ENCODE peak calls at places on chromosomes 5 and 9, in four cellular contexts. One of them, this sample, is unnamed.

GRCh38 chr9:128685636-128686489 is 3.2 kb upstream of the SET start:
- DNase-seq in K562: no peak
- DNase-seq in H1: no peak
- DNase-seq in HepG2: no peak
- DNase-seq in this sample: no peak

GRCh38 chr5:83632874-83633273 is 87.8 kb downstream of the HAPLN1 start:
- DNase-seq in H1: no peak
- DNase-seq in K562: no peak
- DNase-seq in HepG2: no peak
- DNase-seq in this sample: peak; percentile 7

GRCh38 chr5:14036947-14037346 is 92.5 kb upstream of the DNAH5 start:
- DNase-seq in HepG2: no peak
- DNase-seq in H1: no peak
- DNase-seq in K562: no peak
- DNase-seq in this sample: peak; percentile 22

GRCh38 chr5:57066921-57067914 is 106.6 kb upstream of the GPBP1 start:
- DNase-seq in K562: peak; percentile 43
- DNase-seq in H1: no peak
- DNase-seq in HepG2: no peak
- DNase-seq in this sample: no peak

GRCh38 chr5:151758430-151759241 is at the start of gene ATOX1:
- DNase-seq in H1: peak; percentile 94
- DNase-seq in K562: peak; percentile 99
- DNase-seq in HepG2: peak; percentile 85
- DNase-seq in this sample: peak; percentile 87

GRCh38 chr9:129666575-129666974 is 1.1 kb downstream of the PRRX2 start:
- DNase-seq in H1: no peak
- DNase-seq in K562: no peak
- DNase-seq in HepG2: no peak
- DNase-seq in this sample: no peak

GRCh38 chr5:1564182-1564748 is 40.5 kb upstream of the LPCAT1 start:
- DNase-seq in K562: no peak
- DNase-seq in H1: no peak
- DNase-seq in HepG2: peak; percentile 84
- DNase-seq in this sample: no peak

GRCh38 chr5:55151923-55152842 is 7.8 kb upstream of the GPX8 start:
- DNase-seq in K562: no peak
- DNase-seq in H1: no peak
- DNase-seq in HepG2: no peak
- DNase-seq in this sample: no peak

GRCh38 chr9:134624827-134625181 is 16.8 kb upstream of the COL5A1 start:
- DNase-seq in H1: no peak
- DNase-seq in HepG2: no peak
- DNase-seq in K562: no peak
- DNase-seq in this sample: peak; percentile 72

GRCh38 chr5:141753971-141754713 is 72.1 kb upstream of the ARAP3 start:
- DNase-seq in HepG2: no peak
- DNase-seq in K562: peak; percentile 80
- DNase-seq in H1: peak; percentile 82
- DNase-seq in this sample: peak; percentile 41
- TF ChIP-seq RNF2 in HepG2: no peak
- TF ChIP-seq RNF2 in K562: no peak
- TF ChIP-seq RNF2 in H1: no peak
- TF ChIP-seq RNF2 in this sample: no peak

DNA sequence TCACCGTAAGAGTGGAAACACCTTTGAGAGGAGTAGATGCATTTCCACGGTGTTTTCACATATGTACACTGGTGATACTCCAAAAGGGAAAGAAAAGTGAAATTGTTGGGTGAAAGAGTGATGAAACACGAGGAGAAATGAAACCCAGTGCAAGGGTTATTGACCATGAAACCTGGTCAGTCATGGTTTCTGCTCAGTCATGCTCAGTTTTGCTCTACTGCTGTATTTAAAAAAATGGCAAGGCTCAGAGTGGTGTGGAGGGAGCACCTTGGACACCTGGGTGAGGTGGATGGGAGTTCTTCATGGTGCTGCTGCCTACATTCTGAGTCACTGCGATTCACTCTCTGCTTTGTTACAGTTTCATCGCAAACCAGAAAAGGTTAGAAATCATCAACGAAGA is 32.3 kb downstream of the NTRK2 start:
- DNase-seq in HepG2: no peak
- DNase-seq in H1: no peak
- DNase-seq in K562: no peak
- DNase-seq in this sample: no peak
- TF ChIP-seq HDAC2 in HepG2: no peak
- TF ChIP-seq HDAC2 in H1: no peak
- TF ChIP-seq HDAC2 in K562: no peak
- TF ChIP-seq HDAC2 in this sample: no peak

GRCh38 chr5:88287846-88288588 is 19.4 kb upstream of the TMEM161B start:
- DNase-seq in K562: no peak
- DNase-seq in H1: no peak
- DNase-seq in HepG2: no peak
- DNase-seq in this sample: no peak

GRCh38 chr5:88287302-88287701 is 18.7 kb upstream of the TMEM161B start:
- DNase-seq in HepG2: no peak
- DNase-seq in K562: no peak
- DNase-seq in H1: no peak
- DNase-seq in this sample: no peak

GRCh38 chr5:88279584-88279983 is 10.9 kb upstream of the TMEM161B start:
- DNase-seq in H1: no peak
- DNase-seq in K562: no peak
- DNase-seq in HepG2: no peak
- DNase-seq in this sample: no peak

GRCh38 chr5:88281322-88281721 is 12.7 kb upstream of the TMEM161B start:
- DNase-seq in HepG2: no peak
- DNase-seq in H1: no peak
- DNase-seq in K562: no peak
- DNase-seq in this sample: no peak

DNA sequence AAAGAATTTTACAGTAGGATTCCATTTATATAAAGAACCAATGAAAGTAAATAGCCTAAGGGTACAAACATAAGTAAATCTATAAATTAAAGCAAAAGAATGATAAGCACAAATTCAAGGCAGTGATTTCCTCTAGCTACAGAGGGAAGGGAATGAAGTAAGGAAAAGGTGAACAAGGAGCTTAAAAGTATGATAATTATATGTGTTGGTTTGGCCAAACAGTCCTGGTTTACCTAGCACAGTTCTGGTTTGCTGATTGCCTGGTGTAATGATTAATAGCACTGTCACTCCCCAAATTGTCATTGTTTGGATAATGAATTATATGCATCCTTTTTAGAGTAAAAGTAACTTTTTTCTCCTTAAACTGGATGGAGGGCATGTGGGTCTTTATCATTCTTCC is 15.0 kb upstream of the TMEM161B start:
- DNase-seq in HepG2: no peak
- DNase-seq in H1: no peak
- DNase-seq in K562: no peak
- DNase-seq in this sample: no peak
- TF ChIP-seq RNF2 in HepG2: no peak
- TF ChIP-seq RNF2 in H1: no peak
- TF ChIP-seq RNF2 in K562: no peak
- TF ChIP-seq RNF2 in this sample: no peak

DNA sequence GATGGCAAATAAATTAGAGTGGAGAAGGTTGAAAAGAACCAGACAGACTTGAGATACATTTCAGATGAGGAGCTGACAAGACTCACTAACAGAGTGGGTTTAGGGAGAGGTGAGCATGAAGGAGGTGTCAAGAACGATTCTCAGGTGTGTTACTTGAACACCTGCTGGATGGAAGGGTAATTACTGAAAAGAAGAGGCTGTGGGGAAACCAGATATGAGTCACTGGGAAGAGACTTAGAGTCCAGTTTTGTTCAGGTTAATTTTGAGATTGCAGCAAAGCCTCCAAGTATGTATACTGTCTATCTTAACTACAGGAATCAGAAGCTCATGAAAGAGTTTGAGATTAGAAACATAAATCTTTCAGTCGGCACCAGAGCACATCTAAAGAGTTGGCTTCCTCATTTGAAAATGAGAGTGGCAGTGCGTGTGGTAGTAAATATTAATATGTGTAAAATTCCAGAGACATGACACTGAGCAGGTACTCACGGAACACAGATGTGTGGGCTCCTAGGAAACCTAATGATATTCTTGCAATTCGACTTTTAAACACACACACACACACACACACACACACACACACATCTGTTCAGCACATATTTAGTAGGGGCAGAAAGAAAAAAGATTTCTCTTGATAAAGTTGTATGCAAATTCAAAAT is 197.1 kb downstream of the CDH18 start:
- DNase-seq in H1: no peak
- DNase-seq in HepG2: no peak
- DNase-seq in K562: no peak
- DNase-seq in this sample: no peak
- TF ChIP-seq HDAC2 in H1: no peak
- TF ChIP-seq HDAC2 in HepG2: no peak
- TF ChIP-seq HDAC2 in K562: no peak
- TF ChIP-seq HDAC2 in this sample: no peak

GRCh38 chr9:110911659-110912473 is 126.4 kb downstream of the LPAR1 start:
- DNase-seq in K562: no peak
- DNase-seq in H1: no peak
- DNase-seq in HepG2: no peak
- DNase-seq in this sample: peak; percentile 78

GRCh38 chr9:110912701-110913291 is 125.5 kb downstream of the LPAR1 start:
- DNase-seq in H1: no peak
- DNase-seq in K562: no peak
- DNase-seq in HepG2: no peak
- DNase-seq in this sample: no peak

GRCh38 chr9:110908894-110909293 is 129.4 kb downstream of the LPAR1 start:
- DNase-seq in H1: no peak
- DNase-seq in HepG2: no peak
- DNase-seq in K562: no peak
- DNase-seq in this sample: no peak
- TF ChIP-seq RNF2 in H1: no peak
- TF ChIP-seq RNF2 in HepG2: no peak
- TF ChIP-seq RNF2 in K562: no peak
- TF ChIP-seq RNF2 in this sample: no peak

GRCh38 chr9:89522261-89522978 is 24.5 kb upstream of the SEMA4D start:
- DNase-seq in HepG2: no peak
- DNase-seq in K562: no peak
- DNase-seq in H1: no peak
- DNase-seq in this sample: no peak
- TF ChIP-seq HDAC2 in HepG2: no peak
- TF ChIP-seq HDAC2 in K562: no peak
- TF ChIP-seq HDAC2 in H1: no peak
- TF ChIP-seq HDAC2 in this sample: no peak

GRCh38 chr9:70120834-70121510 is 77.3 kb downstream of the MAMDC2 start:
- DNase-seq in H1: no peak
- DNase-seq in HepG2: no peak
- DNase-seq in K562: no peak
- DNase-seq in this sample: no peak

GRCh38 chr9:70119786-70120185 is 76.1 kb downstream of the MAMDC2 start:
- DNase-seq in K562: no peak
- DNase-seq in HepG2: no peak
- DNase-seq in H1: no peak
- DNase-seq in this sample: no peak

GRCh38 chr9:70114898-70115297 is 71.2 kb downstream of the MAMDC2 start:
- DNase-seq in HepG2: no peak
- DNase-seq in H1: no peak
- DNase-seq in K562: no peak
- DNase-seq in this sample: no peak

GRCh38 chr9:70121818-70122436 is 78.3 kb downstream of the MAMDC2 start:
- DNase-seq in K562: no peak
- DNase-seq in H1: no peak
- DNase-seq in HepG2: no peak
- DNase-seq in this sample: no peak

DNA sequence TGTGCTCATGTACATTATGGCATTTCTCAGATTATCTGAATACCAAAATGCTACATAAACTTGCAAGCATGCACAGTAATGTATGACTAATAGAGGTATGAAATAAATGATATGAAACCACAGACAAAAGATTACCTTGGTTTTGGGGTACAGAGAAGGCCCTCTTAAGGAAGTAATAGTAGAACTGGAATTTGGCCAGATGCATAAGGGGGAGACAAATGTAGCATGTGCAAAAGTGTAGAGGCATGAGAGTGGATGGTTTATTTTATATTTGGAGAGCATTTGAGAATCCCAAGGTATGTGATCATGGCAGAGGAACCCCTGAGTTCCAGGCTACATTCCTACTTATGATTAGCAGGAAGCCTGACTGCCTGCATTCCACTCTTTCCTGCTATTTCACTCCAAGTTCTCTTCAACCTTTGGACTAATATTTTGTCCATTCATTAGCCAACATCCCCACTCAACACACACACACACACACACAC is 74.2 kb downstream of the MAMDC2 start:
- DNase-seq in HepG2: peak; percentile 29
- DNase-seq in K562: no peak
- DNase-seq in H1: no peak
- DNase-seq in this sample: no peak
- TF ChIP-seq RNF2 in HepG2: no peak
- TF ChIP-seq RNF2 in K562: no peak
- TF ChIP-seq RNF2 in H1: no peak
- TF ChIP-seq RNF2 in this sample: no peak

DNA sequence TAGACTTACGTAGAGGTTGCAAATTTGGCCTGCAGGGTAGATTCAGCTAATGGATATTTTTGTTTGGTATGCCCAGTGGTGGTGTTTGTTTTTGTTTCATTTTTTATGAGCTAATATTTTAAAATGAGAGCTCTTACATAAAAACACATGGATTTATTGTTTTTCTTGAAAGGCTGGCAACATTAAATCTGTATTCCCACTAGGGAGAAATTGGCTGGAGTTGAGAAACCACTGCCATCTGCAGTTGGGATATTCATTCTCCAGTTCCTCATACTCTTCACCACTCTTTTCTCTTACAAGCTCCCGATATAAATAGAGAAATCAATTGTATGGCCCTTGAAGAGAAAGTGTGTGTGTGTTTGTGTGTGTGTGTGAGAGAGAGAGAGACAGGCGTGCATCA is 143.3 kb downstream of the ALDH1A1 start:
- DNase-seq in H1: no peak
- DNase-seq in K562: no peak
- DNase-seq in HepG2: no peak
- DNase-seq in this sample: no peak
- TF ChIP-seq HDAC2 in H1: no peak
- TF ChIP-seq HDAC2 in K562: no peak
- TF ChIP-seq HDAC2 in HepG2: no peak
- TF ChIP-seq HDAC2 in this sample: no peak